ENCODE peak calls at places on chromosomes 6 and 20, in seven cellular contexts. One of them, this sample, is unnamed.

GRCh38 chr6:43061861-43062260 is 2.4 kb downstream of the KLC4 start:
- DNase-seq in mesendoderm: no peak
- DNase-seq in neuronal stem cell: no peak
- DNase-seq in IMR-90: peak; percentile 44
- DNase-seq in H9: no peak
- DNase-seq in H1: no peak
- DNase-seq in mesenchymal stem cell: no peak
- DNase-seq in this sample: no peak

GRCh38 chr6:107689190-107689589 is 134.9 kb downstream of the SCML4 start:
- DNase-seq in mesendoderm: no peak
- DNase-seq in neuronal stem cell: no peak
- DNase-seq in IMR-90: no peak
- DNase-seq in H9: peak; percentile 19
- DNase-seq in H1: no peak
- DNase-seq in mesenchymal stem cell: no peak
- DNase-seq in this sample: no peak

GRCh38 chr6:82889117-82889516 is 176.5 kb downstream of the UBE3D start:
- DNase-seq in mesendoderm: no peak
- DNase-seq in neuronal stem cell: no peak
- DNase-seq in IMR-90: no peak
- DNase-seq in H9: no peak
- DNase-seq in H1: no peak
- DNase-seq in mesenchymal stem cell: no peak
- DNase-seq in this sample: no peak

GRCh38 chr6:166705070-166705469 is 78.0 kb upstream of the RPS6KA2 start:
- DNase-seq in mesendoderm: no peak
- DNase-seq in neuronal stem cell: no peak
- DNase-seq in IMR-90: no peak
- DNase-seq in H9: no peak
- DNase-seq in H1: no peak
- DNase-seq in mesenchymal stem cell: no peak
- DNase-seq in this sample: no peak

GRCh38 chr6:14658030-14658429 is 540.5 kb downstream of the CD83 start:
- DNase-seq in mesendoderm: no peak
- DNase-seq in neuronal stem cell: no peak
- DNase-seq in IMR-90: no peak
- DNase-seq in H9: no peak
- DNase-seq in H1: no peak
- DNase-seq in mesenchymal stem cell: no peak
- DNase-seq in this sample: no peak

GRCh38 chr6:27370391-27370790 is 18.2 kb upstream of the ZNF391 start:
- DNase-seq in mesendoderm: no peak
- DNase-seq in neuronal stem cell: no peak
- DNase-seq in IMR-90: no peak
- DNase-seq in H9: no peak
- DNase-seq in H1: no peak
- DNase-seq in mesenchymal stem cell: no peak
- DNase-seq in this sample: no peak

GRCh38 chr20:23629017-23629541 is 8.7 kb downstream of the CST3 start:
- DNase-seq in mesendoderm: peak; percentile 72
- DNase-seq in neuronal stem cell: no peak
- DNase-seq in IMR-90: peak; percentile 69
- DNase-seq in H9: no peak
- DNase-seq in H1: no peak
- DNase-seq in mesenchymal stem cell: peak; percentile 85
- DNase-seq in this sample: peak; percentile 63

GRCh38 chr6:120005292-120005976 is 655.9 kb upstream of the MAN1A1 start:
- DNase-seq in mesendoderm: no peak
- DNase-seq in neuronal stem cell: no peak
- DNase-seq in IMR-90: no peak
- DNase-seq in H9: no peak
- DNase-seq in H1: no peak
- DNase-seq in mesenchymal stem cell: no peak
- DNase-seq in this sample: peak; percentile 6

GRCh38 chr6:64145658-64146057 is 510.1 kb downstream of the PHF3 start:
- DNase-seq in mesendoderm: no peak
- DNase-seq in neuronal stem cell: no peak
- DNase-seq in IMR-90: no peak
- DNase-seq in H9: no peak
- DNase-seq in H1: no peak
- DNase-seq in mesenchymal stem cell: no peak
- DNase-seq in this sample: no peak

GRCh38 chr6:128361378-128361777 is 159.0 kb downstream of the PTPRK start:
- DNase-seq in mesendoderm: no peak
- DNase-seq in neuronal stem cell: no peak
- DNase-seq in IMR-90: no peak
- DNase-seq in H9: no peak
- DNase-seq in H1: no peak
- DNase-seq in mesenchymal stem cell: no peak
- DNase-seq in this sample: no peak

GRCh38 chr6:120871416-120872261 is 462.6 kb downstream of the TBC1D32 start:
- DNase-seq in mesendoderm: no peak
- DNase-seq in neuronal stem cell: no peak
- DNase-seq in IMR-90: no peak
- DNase-seq in H9: peak; percentile 46
- DNase-seq in H1: no peak
- DNase-seq in mesenchymal stem cell: no peak
- DNase-seq in this sample: no peak

GRCh38 chr6:47852727-47853126 is 70.9 kb downstream of the OPN5 start:
- DNase-seq in mesendoderm: no peak
- DNase-seq in neuronal stem cell: no peak
- DNase-seq in IMR-90: no peak
- DNase-seq in H9: no peak
- DNase-seq in H1: no peak
- DNase-seq in mesenchymal stem cell: no peak
- DNase-seq in this sample: no peak

GRCh38 chr6:20060252-20060651 is 152.0 kb downstream of the MBOAT1 start:
- DNase-seq in mesendoderm: no peak
- DNase-seq in neuronal stem cell: no peak
- DNase-seq in IMR-90: no peak
- DNase-seq in H9: no peak
- DNase-seq in H1: no peak
- DNase-seq in mesenchymal stem cell: no peak
- DNase-seq in this sample: no peak

GRCh38 chr6:35668708-35669440 is 19.8 kb downstream of the FKBP5 start:
- DNase-seq in mesendoderm: no peak
- DNase-seq in neuronal stem cell: no peak
- DNase-seq in IMR-90: peak; percentile 53
- DNase-seq in H9: no peak
- DNase-seq in H1: no peak
- DNase-seq in mesenchymal stem cell: no peak
- DNase-seq in this sample: no peak

GRCh38 chr6:6006428-6007310 is at the start of gene NRN1:
- DNase-seq in mesendoderm: peak; percentile 35
- DNase-seq in neuronal stem cell: no peak
- DNase-seq in IMR-90: no peak
- DNase-seq in H9: peak; percentile 33
- DNase-seq in H1: peak; percentile 54
- DNase-seq in mesenchymal stem cell: no peak
- DNase-seq in this sample: peak; percentile 8

GRCh38 chr6:144093658-144094057 is 1.7 kb downstream of the SF3B5 start:
- DNase-seq in mesendoderm: no peak
- DNase-seq in neuronal stem cell: no peak
- DNase-seq in IMR-90: no peak
- DNase-seq in H9: no peak
- DNase-seq in H1: no peak
- DNase-seq in mesenchymal stem cell: no peak
- DNase-seq in this sample: no peak

GRCh38 chr6:34917626-34918285 is 28.7 kb downstream of the ANKS1A start:
- DNase-seq in mesendoderm: no peak
- DNase-seq in neuronal stem cell: no peak
- DNase-seq in IMR-90: no peak
- DNase-seq in H9: no peak
- DNase-seq in H1: no peak
- DNase-seq in mesenchymal stem cell: no peak
- DNase-seq in this sample: no peak

GRCh38 chr6:43060034-43060754 is 763 bp downstream of the KLC4 start:
- DNase-seq in mesendoderm: peak; percentile 79
- DNase-seq in neuronal stem cell: no peak
- DNase-seq in IMR-90: no peak
- DNase-seq in H9: no peak
- DNase-seq in H1: no peak
- DNase-seq in mesenchymal stem cell: no peak
- DNase-seq in this sample: peak; percentile 41

GRCh38 chr20:59170406-59171349 is 7.1 kb downstream of the ZNF831 start:
- DNase-seq in mesendoderm: peak; percentile 19
- DNase-seq in neuronal stem cell: no peak
- DNase-seq in IMR-90: no peak
- DNase-seq in H9: no peak
- DNase-seq in H1: no peak
- DNase-seq in mesenchymal stem cell: no peak
- DNase-seq in this sample: peak; percentile 89

DNA sequence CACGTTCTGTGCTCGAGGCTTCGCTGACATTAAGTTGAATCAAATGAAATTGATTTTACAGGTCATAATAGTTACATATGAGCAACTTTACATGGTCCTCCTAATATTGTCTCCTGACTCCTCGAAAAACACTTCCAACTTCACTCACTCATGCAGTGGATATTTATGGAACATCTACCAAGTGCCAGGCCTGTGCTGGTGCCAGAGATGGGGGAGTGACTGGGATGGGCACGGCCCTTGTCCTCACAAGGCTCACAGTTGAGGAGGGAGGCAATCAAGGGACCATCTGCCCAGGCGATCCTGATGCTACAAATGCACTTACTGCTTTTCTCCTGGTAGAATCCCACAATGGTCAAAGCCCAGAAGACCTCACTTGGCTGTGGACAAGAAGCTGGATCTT is 426.4 kb downstream of the PREX1 start:
- DNase-seq in mesendoderm: no peak
- DNase-seq in neuronal stem cell: no peak
- DNase-seq in IMR-90: no peak
- DNase-seq in H9: no peak
- DNase-seq in H1: no peak
- DNase-seq in mesenchymal stem cell: no peak
- DNase-seq in this sample: no peak
- H2AK5ac ChIP-seq in mesendoderm: no peak overlapping the region
- H2AK5ac ChIP-seq in neuronal stem cell: no peak overlapping the region
- H2AK5ac ChIP-seq in IMR-90: no peak overlapping the region
- H2AK5ac ChIP-seq in H9: no peak overlapping the region
- H2AK5ac ChIP-seq in H1: no peak overlapping the region
- H2AK5ac ChIP-seq in mesenchymal stem cell: no peak overlapping the region
- H2AK5ac ChIP-seq in this sample: no peak overlapping the region

GRCh38 chr20:20051767-20052073 is 546 bp downstream of the CRNKL1 start:
- DNase-seq in mesendoderm: no peak
- DNase-seq in neuronal stem cell: no peak
- DNase-seq in IMR-90: no peak
- DNase-seq in H9: no peak
- DNase-seq in H1: no peak
- DNase-seq in mesenchymal stem cell: no peak
- DNase-seq in this sample: no peak
- H2AK5ac ChIP-seq in mesendoderm: no peak overlapping the region
- H2AK5ac ChIP-seq in neuronal stem cell: peak overlapping the region; percentile 60
- H2AK5ac ChIP-seq in IMR-90: peak overlapping the region; percentile 29
- H2AK5ac ChIP-seq in H9: no peak overlapping the region
- H2AK5ac ChIP-seq in H1: no peak overlapping the region
- H2AK5ac ChIP-seq in mesenchymal stem cell: no peak overlapping the region
- H2AK5ac ChIP-seq in this sample: no peak overlapping the region

DNA sequence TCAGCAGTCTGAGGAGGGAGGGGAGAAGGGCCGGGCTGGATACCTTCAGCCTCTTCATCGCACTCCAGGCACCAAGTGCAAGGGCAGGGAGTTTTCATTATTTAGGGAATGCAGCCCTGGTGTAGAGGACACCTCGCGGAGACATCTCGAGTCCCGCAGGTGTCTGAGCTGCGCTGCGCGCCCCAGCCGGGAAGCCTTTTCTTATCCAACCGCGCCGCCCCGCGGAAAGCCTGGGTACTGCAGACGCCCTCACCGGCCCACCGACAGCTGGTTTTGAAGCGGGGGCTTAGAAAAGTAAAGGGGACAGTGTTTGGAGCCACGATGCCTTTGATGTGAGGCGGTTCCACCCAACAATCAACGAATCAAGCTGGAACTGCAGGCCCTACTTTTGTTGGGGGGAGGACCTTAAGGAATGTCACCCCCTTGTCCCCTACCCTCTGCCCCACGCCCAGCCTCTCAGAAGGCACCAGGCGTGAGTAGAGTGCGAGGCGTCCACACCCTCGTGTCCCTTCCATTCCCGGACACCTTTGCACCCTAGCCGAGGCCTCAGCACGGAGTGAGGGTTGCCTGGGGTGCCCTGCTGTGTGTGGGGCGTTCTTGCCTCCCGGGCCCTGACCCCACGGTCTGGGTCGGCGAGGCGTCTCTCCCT is 8.6 kb downstream of the NKX2-2 start:
- DNase-seq in mesendoderm: peak; percentile 74
- DNase-seq in neuronal stem cell: peak; percentile 78
- DNase-seq in IMR-90: peak; percentile 22
- DNase-seq in H9: peak; percentile 81
- DNase-seq in H1: peak; percentile 100
- DNase-seq in mesenchymal stem cell: peak; percentile 30
- DNase-seq in this sample: peak; percentile 29
- H2AK5ac ChIP-seq in mesendoderm: no peak overlapping the region
- H2AK5ac ChIP-seq in neuronal stem cell: no peak overlapping the region
- H2AK5ac ChIP-seq in IMR-90: no peak overlapping the region
- H2AK5ac ChIP-seq in H9: no peak overlapping the region
- H2AK5ac ChIP-seq in H1: no peak overlapping the region
- H2AK5ac ChIP-seq in mesenchymal stem cell: no peak overlapping the region
- H2AK5ac ChIP-seq in this sample: no peak overlapping the region

GRCh38 chr6:159893064-159893463 is 2.3 kb downstream of the MAS1 start:
- DNase-seq in mesendoderm: no peak
- DNase-seq in neuronal stem cell: no peak
- DNase-seq in IMR-90: no peak
- DNase-seq in H9: no peak
- DNase-seq in H1: no peak
- DNase-seq in mesenchymal stem cell: no peak
- DNase-seq in this sample: no peak

GRCh38 chr6:159890802-159891201 is at the start of gene MAS1:
- DNase-seq in mesendoderm: no peak
- DNase-seq in neuronal stem cell: no peak
- DNase-seq in IMR-90: no peak
- DNase-seq in H9: no peak
- DNase-seq in H1: no peak
- DNase-seq in mesenchymal stem cell: no peak
- DNase-seq in this sample: no peak

GRCh38 chr6:159887761-159888160 is 3.0 kb upstream of the MAS1 start:
- DNase-seq in mesendoderm: no peak
- DNase-seq in neuronal stem cell: no peak
- DNase-seq in IMR-90: no peak
- DNase-seq in H9: no peak
- DNase-seq in H1: no peak
- DNase-seq in mesenchymal stem cell: no peak
- DNase-seq in this sample: peak; percentile 58

GRCh38 chr6:159892053-159892452 is 1.3 kb downstream of the MAS1 start:
- DNase-seq in mesendoderm: no peak
- DNase-seq in neuronal stem cell: no peak
- DNase-seq in IMR-90: no peak
- DNase-seq in H9: no peak
- DNase-seq in H1: no peak
- DNase-seq in mesenchymal stem cell: no peak
- DNase-seq in this sample: peak; percentile 9

DNA sequence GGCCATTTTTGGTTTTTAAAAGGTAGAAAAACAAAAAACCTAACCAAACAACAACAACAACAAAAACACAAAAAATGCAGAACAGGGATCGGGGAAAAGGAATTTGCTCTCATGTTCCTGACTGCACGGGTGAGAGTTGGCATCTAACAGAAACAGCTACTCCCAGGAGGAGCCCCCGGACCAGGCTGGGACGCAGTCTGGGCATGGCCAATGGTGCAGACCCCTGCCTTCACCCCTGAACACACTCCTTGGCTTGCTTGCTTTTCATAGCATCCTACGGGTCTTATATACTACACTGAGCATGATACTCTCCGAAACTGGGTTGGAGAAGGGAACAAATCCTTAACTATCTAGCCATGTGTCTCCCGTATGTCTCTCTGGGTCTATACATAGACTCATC is 587 bp upstream of the MAS1 start:
- DNase-seq in mesendoderm: no peak
- DNase-seq in neuronal stem cell: no peak
- DNase-seq in IMR-90: no peak
- DNase-seq in H9: no peak
- DNase-seq in H1: no peak
- DNase-seq in mesenchymal stem cell: no peak
- DNase-seq in this sample: no peak
- H2AK5ac ChIP-seq in mesendoderm: no peak overlapping the region
- H2AK5ac ChIP-seq in neuronal stem cell: no peak overlapping the region
- H2AK5ac ChIP-seq in IMR-90: no peak overlapping the region
- H2AK5ac ChIP-seq in H9: no peak overlapping the region
- H2AK5ac ChIP-seq in H1: no peak overlapping the region
- H2AK5ac ChIP-seq in mesenchymal stem cell: no peak overlapping the region
- H2AK5ac ChIP-seq in this sample: no peak overlapping the region

This sample was measured in trophoblast cell.